ENCODE peak calls at places on chromosomes 1 and 21, in ten cellular contexts. D, S, R, V, E, X, K, U, C and Z are unnamed samples.

GRCh38 chr1:226671268-226671667 is 67.8 kb downstream of the ITPKB start:
- DNase-seq in K (peak), C (no peak), U (no peak), S (no peak), V (no peak), R (no peak), E (no peak), D (no peak), X (peak), Z (no peak)

GRCh38 chr1:202964755-202965440 is 2.2 kb downstream of the CYB5R1 start:
- DNase-seq in D (no peak), R (peak), K (peak), C (no peak), V (no peak), E (no peak), S (no peak), X (peak), U (no peak), Z (no peak)

GRCh38 chr21:33388188-33388587 is 15.0 kb upstream of the IFNGR2 start:
- DNase-seq in D (peak), S (no peak), U (no peak), V (no peak), K (no peak), X (no peak), E (no peak), C (no peak), R (no peak), Z (no peak)

GRCh38 chr1:22376001-22376400 is 75.7 kb upstream of the ZBTB40 start:
- DNase-seq in R (no peak), U (no peak), S (no peak), D (no peak), V (no peak), X (no peak), E (no peak), K (no peak), C (no peak), Z (no peak)

GRCh38 chr1:200029035-200029623 is 1.6 kb downstream of the NR5A2 start:
- DNase-seq in R (peak), E (no peak), K (peak), C (no peak), D (peak), S (no peak), V (peak), U (no peak), X (peak), Z (no peak)

GRCh38 chr1:14672030-14672429 is 73.5 kb downstream of the KAZN start:
- DNase-seq in X (no peak), C (no peak), V (no peak), U (no peak), D (no peak), E (no peak), S (no peak), R (no peak), K (peak), Z (no peak)

GRCh38 chr1:91731815-91732214 is 154.1 kb downstream of the TGFBR3 start:
- DNase-seq in V (no peak), K (no peak), R (peak), D (no peak), C (no peak), U (no peak), E (peak), S (peak), X (no peak), Z (no peak)

GRCh38 chr1:238409947-238410346 is 519.2 kb upstream of the ZP4 start:
- DNase-seq in R (no peak), D (no peak), S (no peak), E (no peak), U (no peak), V (no peak), X (no peak), K (no peak), C (no peak), Z (no peak)

GRCh38 chr1:36446261-36446660 is 4.0 kb downstream of the OSCP1 start:
- DNase-seq in U (no peak), K (no peak), C (no peak), S (no peak), D (no peak), V (peak), E (peak), R (no peak), X (no peak), Z (peak)

GRCh38 chr21:40011371-40011770 is 144.1 kb downstream of the PCP4 start:
- DNase-seq in D (no peak), S (no peak), C (no peak), K (no peak), U (no peak), V (no peak), R (no peak), E (no peak), X (no peak), Z (no peak)

GRCh38 chr1:106222415-106222814 is 834.1 kb upstream of the PRMT6 start:
- DNase-seq in S (no peak), C (no peak), V (no peak), D (no peak), K (no peak), E (no peak), R (peak), U (no peak), X (no peak), Z (no peak)

GRCh38 chr1:63662846-63663245 is 69.6 kb downstream of the PGM1 start:
- DNase-seq in X (no peak), U (no peak), C (no peak), E (no peak), S (no peak), K (no peak), D (no peak), V (no peak), R (peak), Z (peak)

GRCh38 chr1:36223373-36223995 is 759 bp upstream of the THRAP3 start:
- DNase-seq in D (no peak), C (no peak), E (peak), S (no peak), X (no peak), R (peak), V (peak), U (no peak), K (peak), Z (peak)

GRCh38 chr1:113388621-113389355 is 1.5 kb upstream of the MAGI3 start:
- DNase-seq in X (no peak), D (no peak), S (no peak), R (peak), E (peak), V (no peak), K (peak), U (no peak), C (no peak), Z (no peak)